ENCODE peak calls at places on chromosomes 16 and 17, in four cellular contexts. Q is right cardiac atrium, B is osteoblast, T is mesendoderm. L is an unnamed sample.

GRCh38 chr17:8005951-8006730 is 3.7 kb downstream of the GUCY2D start:
- DNase-seq in Q (no peak), T (peak), B (peak), L (no peak)

GRCh38 chr16:23670137-23670776 is 8.4 kb upstream of the PLK1 start:
- DNase-seq in T (no peak), B (peak), Q (no peak), L (no peak)

GRCh38 chr16:65634291-65634690 is 512.4 kb upstream of the CDH11 start:
- DNase-seq in T (no peak), B (no peak), Q (no peak), L (no peak)

GRCh38 chr16:23182675-23183485 is at the start of gene SCNN1G:
- DNase-seq in T (peak), Q (peak), B (peak), L (peak)

GRCh38 chr17:1908699-1909309 is 79.0 kb downstream of the RPA1 start:
- DNase-seq in T (peak), Q (peak), B (peak), L (peak)

GRCh38 chr17:81923302-81924260 is 4.0 kb downstream of the MAFG start:
- DNase-seq in B (peak), T (peak), Q (peak), L (peak)

GRCh38 chr17:59650642-59651041 is 30.9 kb downstream of the CLTC start:
- DNase-seq in B (no peak), T (no peak), Q (no peak), L (no peak)

GRCh38 chr16:20023190-20023589 is 50.5 kb downstream of the GPR139 start:
- DNase-seq in T (peak), B (no peak), Q (no peak), L (peak)

GRCh38 chr17:40558651-40559015 is 6.6 kb downstream of the CCR7 start:
- DNase-seq in Q (no peak), B (peak), T (no peak), L (no peak)

GRCh38 chr16:6008656-6009055 is 911.1 kb upstream of the EEF2KMT start:
- DNase-seq in B (no peak), T (no peak), Q (no peak), L (no peak)

GRCh38 chr16:12584488-12585233 is 219.0 kb downstream of the CPPED1 start:
- DNase-seq in Q (no peak), T (peak), B (no peak), L (no peak)

GRCh38 chr17:47801906-47802305 is 19.7 kb downstream of the OSBPL7 start:
- DNase-seq in T (no peak), Q (no peak), B (no peak), L (no peak)

GRCh38 chr16:3317315-3317999 is 12.2 kb downstream of the ZNF75A start:
- DNase-seq in T (peak), B (no peak), Q (no peak), L (no peak)

GRCh38 chr17:70137451-70138230 is 31.7 kb upstream of the KCNJ2 start:
- DNase-seq in B (peak), Q (no peak), T (peak), L (peak)

GRCh38 chr17:81295678-81296381 is 723 bp upstream of the SLC38A10 start:
- DNase-seq in Q (peak), B (peak), T (peak), L (peak)

GRCh38 chr17:81867123-81867951 is 3.8 kb downstream of the ARHGDIA start:
- DNase-seq in T (peak), Q (peak), B (peak), L (peak)

GRCh38 chr17:66304304-66305174 is 2.1 kb downstream of the PRKCA start:
- DNase-seq in B (peak), Q (no peak), T (peak), L (no peak)

GRCh38 chr16:68434654-68435210 is 13.6 kb downstream of the SMPD3 start:
- DNase-seq in T (no peak), B (no peak), Q (no peak), L (no peak)

GRCh38 chr17:42182927-42183734 is 2.1 kb downstream of the HCRT start:
- DNase-seq in B (peak), Q (no peak), T (peak), L (no peak)

GRCh38 chr16:57485916-57486857 is at the start of gene DOK4:
- DNase-seq in B (peak), T (peak), Q (peak), L (peak)

GRCh38 chr16:67537636-67538591 is 9.3 kb downstream of the RIPOR1 start:
- DNase-seq in T (peak), B (peak), Q (peak), L (peak)

GRCh38 chr16:424623-425081 is 797 bp upstream of the RAB11FIP3 start:
- DNase-seq in T (no peak), Q (peak), B (peak), L (no peak)

GRCh38 chr17:80845121-80845862 is 146.3 kb upstream of the CHMP6 start:
- DNase-seq in T (no peak), B (no peak), Q (peak), L (no peak)

GRCh38 chr17:44307387-44308186 is 814 bp upstream of the RUNDC3A start:
- DNase-seq in B (peak), T (peak), Q (peak), L (no peak)

GRCh38 chr16:67517661-67518423 is 10.8 kb upstream of the RIPOR1 start:
- DNase-seq in B (peak), Q (no peak), T (no peak), L (no peak)

GRCh38 chr17:77449373-77449907 is 308.7 kb downstream of the SEC14L1 start:
- DNase-seq in Q (no peak), B (no peak), T (no peak), L (no peak)

GRCh38 chr17:38701504-38702165 is 3.4 kb upstream of the MLLT6 start:
- DNase-seq in T (peak), B (peak), Q (no peak), L (peak)

GRCh38 chr17:7438656-7439460 is 454 bp upstream of the FGF11 start:
- DNase-seq in B (peak), Q (no peak), T (no peak), L (no peak)

GRCh38 chr16:55912022-55912421 is 36.8 kb upstream of the CES5A start:
- DNase-seq in T (no peak), Q (peak), B (no peak), L (no peak)

GRCh38 chr16:48583075-48584065 is 26.6 kb downstream of the N4BP1 start:
- DNase-seq in B (no peak), Q (no peak), T (no peak), L (no peak)
- H3K27ac ChIP-seq in B (peak), Q (no peak), T (no peak), L (no peak)

DNA sequence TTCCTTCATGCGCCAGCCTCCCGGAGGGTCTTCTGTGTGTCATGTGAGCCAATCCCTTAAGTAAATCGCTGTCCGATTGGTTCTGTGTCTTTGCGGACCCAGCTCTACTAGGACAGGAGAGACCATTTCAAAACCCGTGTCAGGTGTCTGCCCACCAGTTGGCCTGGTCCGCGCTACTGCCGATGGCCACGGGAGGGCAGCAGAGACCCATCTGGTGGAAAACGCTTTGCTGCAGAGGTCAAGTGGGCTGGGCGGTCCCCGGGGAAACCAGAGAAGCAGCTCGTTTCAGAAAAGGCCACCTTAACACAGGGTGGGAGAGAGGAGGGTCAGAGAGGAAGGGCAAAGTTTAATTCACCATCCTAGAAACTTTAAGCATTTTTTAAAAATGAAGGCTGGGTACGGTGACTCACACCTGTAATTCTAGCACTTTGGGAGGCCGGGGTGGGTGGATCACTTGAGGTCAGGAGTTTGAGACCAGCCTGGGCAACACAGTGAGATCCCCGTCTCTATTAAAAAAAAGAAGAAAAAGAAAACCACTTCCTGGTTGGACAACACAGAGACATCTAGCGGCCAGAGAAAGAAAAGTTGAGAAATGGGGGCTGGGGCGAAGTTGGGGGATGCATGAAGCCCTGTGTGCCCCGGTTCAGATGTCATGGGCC is 2.8 kb upstream of the CIBAR2 start:
- DNase-seq in Q (peak), T (peak), B (peak), L (peak)
- H3K27ac ChIP-seq in Q (no peak), T (no peak), B (peak), L (no peak)

GRCh38 chr17:54882950-54883349 is 17.7 kb upstream of the TOM1L1 start:
- DNase-seq in B (no peak), Q (no peak), T (no peak), L (no peak)
- H3K27ac ChIP-seq in B (no peak), Q (no peak), T (no peak), L (no peak)

DNA sequence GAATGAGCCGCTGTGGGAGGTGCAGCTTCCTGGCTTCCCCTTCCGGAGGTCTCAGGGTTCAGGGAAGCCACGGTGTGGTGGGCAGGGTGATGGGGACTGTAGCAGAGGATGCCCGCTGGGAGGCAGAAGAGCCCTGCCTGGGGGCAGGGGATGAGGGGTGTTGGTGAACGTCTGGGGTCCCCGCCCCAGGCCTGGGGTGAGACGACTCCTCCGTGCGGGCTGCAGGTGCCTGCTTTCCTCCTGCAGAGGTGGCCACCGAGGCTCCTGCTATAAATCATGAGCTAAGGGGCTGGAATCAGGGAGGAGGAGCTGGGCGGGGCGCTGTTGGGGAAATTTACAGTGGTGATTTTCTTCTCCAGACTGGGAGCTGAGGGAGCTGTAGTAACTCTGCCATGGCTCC is 167.0 kb downstream of the MRM1 start:
- DNase-seq in B (no peak), Q (no peak), T (peak), L (no peak)
- H3K27ac ChIP-seq in B (no peak), Q (no peak), T (no peak), L (no peak)

GRCh38 chr17:17364338-17364667 is 61.1 kb downstream of the NT5M start:
- DNase-seq in B (peak), T (no peak), Q (peak), L (no peak)
- H3K27ac ChIP-seq in B (no peak), T (no peak), Q (no peak), L (no peak)

DNA sequence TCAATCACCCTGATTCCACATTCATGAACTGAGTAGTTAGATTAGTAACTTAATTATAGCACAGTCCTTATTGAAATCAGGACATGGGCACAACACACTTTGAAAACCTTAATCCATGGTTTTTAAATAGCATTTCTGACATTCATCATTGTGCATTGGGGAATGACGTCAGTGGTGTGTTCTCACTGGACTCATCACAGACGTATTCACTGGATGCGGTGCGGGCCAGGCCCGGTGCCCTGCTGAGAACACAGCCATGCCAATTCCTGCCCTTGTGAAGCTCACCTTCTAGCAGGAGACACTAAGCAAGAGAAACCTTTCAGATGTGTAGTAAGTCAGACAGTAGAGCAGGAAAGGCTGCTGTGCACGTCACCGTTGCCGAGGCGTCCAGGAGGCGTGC is 12.8 kb downstream of the BANP start:
- DNase-seq in Q (no peak), T (no peak), B (no peak), L (no peak)
- H3K27ac ChIP-seq in Q (no peak), T (no peak), B (peak), L (no peak)

L was measured in MM.1S.